ENCODE peak calls at places on chromosomes 12 and 14, in ten cellular contexts. One of them, this sample, is unnamed.
A peak's percentile ranks its signal among the peaks of the same experiment; 100 is the strongest.

GRCh38 chr12:11855993-11856374 is 206.5 kb downstream of the ETV6 start:
- DNase-seq in choroid plexus epithelial cell: peak; percentile 47
- DNase-seq in effector memory CD4-positive, alpha-beta T cell: no peak
- DNase-seq in midbrain: no peak
- DNase-seq in Daoy: no peak
- DNase-seq in PC-3: no peak
- DNase-seq in activated CD4-positive, alpha-beta T cell treated with anti-CD3 and anti-CD28 coated beads for 4 hours: no peak
- DNase-seq in CD8-positive, alpha-beta memory T cell: no peak
- DNase-seq in T47D: no peak
- DNase-seq in EH: no peak
- DNase-seq in this sample: peak; percentile 46

GRCh38 chr14:75049731-75050201 is 1.5 kb downstream of the MLH3 start:
- DNase-seq in activated CD4-positive, alpha-beta T cell treated with anti-CD3 and anti-CD28 coated beads for 4 hours: no peak
- DNase-seq in PC-3: no peak
- DNase-seq in choroid plexus epithelial cell: no peak
- DNase-seq in effector memory CD4-positive, alpha-beta T cell: no peak
- DNase-seq in T47D: no peak
- DNase-seq in CD8-positive, alpha-beta memory T cell: no peak
- DNase-seq in Daoy: no peak
- DNase-seq in EH: no peak
- DNase-seq in midbrain: no peak
- DNase-seq in this sample: no peak

GRCh38 chr14:103188691-103189480 is 65.6 kb downstream of the TNFAIP2 start:
- DNase-seq in CD8-positive, alpha-beta memory T cell: no peak
- DNase-seq in PC-3: no peak
- DNase-seq in choroid plexus epithelial cell: no peak
- DNase-seq in T47D: no peak
- DNase-seq in midbrain: no peak
- DNase-seq in activated CD4-positive, alpha-beta T cell treated with anti-CD3 and anti-CD28 coated beads for 4 hours: no peak
- DNase-seq in EH: peak; percentile 33
- DNase-seq in Daoy: peak; percentile 33
- DNase-seq in effector memory CD4-positive, alpha-beta T cell: peak; percentile 13
- DNase-seq in this sample: no peak

GRCh38 chr12:19220861-19221466 is 91.4 kb downstream of the PLEKHA5 start:
- DNase-seq in Daoy: no peak
- DNase-seq in activated CD4-positive, alpha-beta T cell treated with anti-CD3 and anti-CD28 coated beads for 4 hours: no peak
- DNase-seq in EH: peak; percentile 76
- DNase-seq in effector memory CD4-positive, alpha-beta T cell: no peak
- DNase-seq in midbrain: no peak
- DNase-seq in T47D: no peak
- DNase-seq in CD8-positive, alpha-beta memory T cell: no peak
- DNase-seq in choroid plexus epithelial cell: peak; percentile 81
- DNase-seq in PC-3: peak; percentile 67
- DNase-seq in this sample: no peak

GRCh38 chr12:130054803-130055202 is 107.5 kb upstream of the FZD10 start:
- DNase-seq in Daoy: no peak
- DNase-seq in effector memory CD4-positive, alpha-beta T cell: no peak
- DNase-seq in EH: no peak
- DNase-seq in activated CD4-positive, alpha-beta T cell treated with anti-CD3 and anti-CD28 coated beads for 4 hours: no peak
- DNase-seq in CD8-positive, alpha-beta memory T cell: no peak
- DNase-seq in PC-3: no peak
- DNase-seq in midbrain: no peak
- DNase-seq in T47D: no peak
- DNase-seq in choroid plexus epithelial cell: no peak
- DNase-seq in this sample: no peak

GRCh38 chr12:674272-674781 is 11.1 kb upstream of the NINJ2 start:
- DNase-seq in activated CD4-positive, alpha-beta T cell treated with anti-CD3 and anti-CD28 coated beads for 4 hours: peak; percentile 58
- DNase-seq in EH: no peak
- DNase-seq in Daoy: peak; percentile 24
- DNase-seq in PC-3: peak; percentile 5
- DNase-seq in choroid plexus epithelial cell: no peak
- DNase-seq in T47D: no peak
- DNase-seq in midbrain: no peak
- DNase-seq in effector memory CD4-positive, alpha-beta T cell: peak; percentile 38
- DNase-seq in CD8-positive, alpha-beta memory T cell: peak; percentile 64
- DNase-seq in this sample: no peak

GRCh38 chr12:28770329-28770728 is 378.7 kb upstream of the FAR2 start:
- DNase-seq in effector memory CD4-positive, alpha-beta T cell: no peak
- DNase-seq in CD8-positive, alpha-beta memory T cell: no peak
- DNase-seq in T47D: no peak
- DNase-seq in PC-3: peak; percentile 97
- DNase-seq in EH: no peak
- DNase-seq in Daoy: no peak
- DNase-seq in activated CD4-positive, alpha-beta T cell treated with anti-CD3 and anti-CD28 coated beads for 4 hours: no peak
- DNase-seq in choroid plexus epithelial cell: no peak
- DNase-seq in midbrain: no peak
- DNase-seq in this sample: no peak

GRCh38 chr12:124550123-124551089 is 17.0 kb downstream of the NCOR2 start:
- DNase-seq in effector memory CD4-positive, alpha-beta T cell: no peak
- DNase-seq in CD8-positive, alpha-beta memory T cell: no peak
- DNase-seq in activated CD4-positive, alpha-beta T cell treated with anti-CD3 and anti-CD28 coated beads for 4 hours: no peak
- DNase-seq in Daoy: peak; percentile 43
- DNase-seq in T47D: no peak
- DNase-seq in midbrain: peak; percentile 62
- DNase-seq in EH: peak; percentile 39
- DNase-seq in choroid plexus epithelial cell: no peak
- DNase-seq in PC-3: peak; percentile 27
- DNase-seq in this sample: no peak

GRCh38 chr14:87805315-87805723 is 187.7 kb downstream of the GALC start:
- DNase-seq in activated CD4-positive, alpha-beta T cell treated with anti-CD3 and anti-CD28 coated beads for 4 hours: peak; percentile 31
- DNase-seq in effector memory CD4-positive, alpha-beta T cell: peak; percentile 21
- DNase-seq in choroid plexus epithelial cell: no peak
- DNase-seq in midbrain: peak; percentile 11
- DNase-seq in EH: peak; percentile 15
- DNase-seq in Daoy: peak; percentile 32
- DNase-seq in CD8-positive, alpha-beta memory T cell: peak; percentile 23
- DNase-seq in PC-3: peak; percentile 22
- DNase-seq in T47D: peak; percentile 35
- DNase-seq in this sample: peak; percentile 28

GRCh38 chr12:23895792-23896218 is 53.7 kb downstream of the SOX5 start:
- DNase-seq in T47D: no peak
- DNase-seq in Daoy: peak; percentile 10
- DNase-seq in midbrain: peak; percentile 58
- DNase-seq in CD8-positive, alpha-beta memory T cell: no peak
- DNase-seq in activated CD4-positive, alpha-beta T cell treated with anti-CD3 and anti-CD28 coated beads for 4 hours: no peak
- DNase-seq in PC-3: no peak
- DNase-seq in choroid plexus epithelial cell: peak; percentile 10
- DNase-seq in effector memory CD4-positive, alpha-beta T cell: no peak
- DNase-seq in EH: no peak
- DNase-seq in this sample: peak; percentile 60

GRCh38 chr14:64049616-64050381 is 197.0 kb downstream of the SYNE2 start:
- DNase-seq in midbrain: no peak
- DNase-seq in CD8-positive, alpha-beta memory T cell: no peak
- DNase-seq in PC-3: no peak
- DNase-seq in T47D: no peak
- DNase-seq in EH: no peak
- DNase-seq in Daoy: no peak
- DNase-seq in choroid plexus epithelial cell: no peak
- DNase-seq in activated CD4-positive, alpha-beta T cell treated with anti-CD3 and anti-CD28 coated beads for 4 hours: no peak
- DNase-seq in effector memory CD4-positive, alpha-beta T cell: no peak
- DNase-seq in this sample: no peak

GRCh38 chr12:50925342-50925651 is 27.0 kb upstream of the HIGD1C start:
- DNase-seq in effector memory CD4-positive, alpha-beta T cell: no peak
- DNase-seq in T47D: peak; percentile 20
- DNase-seq in PC-3: no peak
- DNase-seq in midbrain: peak; percentile 51
- DNase-seq in activated CD4-positive, alpha-beta T cell treated with anti-CD3 and anti-CD28 coated beads for 4 hours: no peak
- DNase-seq in EH: no peak
- DNase-seq in choroid plexus epithelial cell: no peak
- DNase-seq in CD8-positive, alpha-beta memory T cell: no peak
- DNase-seq in Daoy: no peak
- DNase-seq in this sample: no peak

GRCh38 chr12:117809509-117809908 is 159.3 kb downstream of the KSR2 start:
- DNase-seq in PC-3: no peak
- DNase-seq in activated CD4-positive, alpha-beta T cell treated with anti-CD3 and anti-CD28 coated beads for 4 hours: no peak
- DNase-seq in effector memory CD4-positive, alpha-beta T cell: no peak
- DNase-seq in CD8-positive, alpha-beta memory T cell: no peak
- DNase-seq in midbrain: no peak
- DNase-seq in choroid plexus epithelial cell: no peak
- DNase-seq in T47D: no peak
- DNase-seq in EH: no peak
- DNase-seq in Daoy: no peak
- DNase-seq in this sample: no peak

GRCh38 chr14:93184391-93185332 is at the start of the genes LYSET and MOAP1:
- DNase-seq in effector memory CD4-positive, alpha-beta T cell: peak; percentile 90
- DNase-seq in PC-3: peak; percentile 81
- DNase-seq in EH: peak; percentile 87
- DNase-seq in activated CD4-positive, alpha-beta T cell treated with anti-CD3 and anti-CD28 coated beads for 4 hours: peak; percentile 82
- DNase-seq in midbrain: peak; percentile 86
- DNase-seq in Daoy: peak; percentile 95
- DNase-seq in CD8-positive, alpha-beta memory T cell: peak; percentile 89
- DNase-seq in choroid plexus epithelial cell: peak; percentile 82
- DNase-seq in T47D: peak; percentile 94
- DNase-seq in this sample: peak; percentile 69

GRCh38 chr12:100554608-100555077 is 18.8 kb upstream of the GAS2L3 start:
- DNase-seq in Daoy: peak; percentile 82
- DNase-seq in T47D: peak; percentile 88
- DNase-seq in CD8-positive, alpha-beta memory T cell: no peak
- DNase-seq in midbrain: peak; percentile 85
- DNase-seq in EH: peak; percentile 90
- DNase-seq in activated CD4-positive, alpha-beta T cell treated with anti-CD3 and anti-CD28 coated beads for 4 hours: no peak
- DNase-seq in choroid plexus epithelial cell: peak; percentile 96
- DNase-seq in effector memory CD4-positive, alpha-beta T cell: no peak
- DNase-seq in PC-3: peak; percentile 92
- DNase-seq in this sample: peak; percentile 89

GRCh38 chr12:130482448-130482847 is 144.8 kb downstream of the PIWIL1 start:
- DNase-seq in effector memory CD4-positive, alpha-beta T cell: no peak
- DNase-seq in activated CD4-positive, alpha-beta T cell treated with anti-CD3 and anti-CD28 coated beads for 4 hours: no peak
- DNase-seq in Daoy: no peak
- DNase-seq in T47D: peak; percentile 34
- DNase-seq in choroid plexus epithelial cell: no peak
- DNase-seq in midbrain: no peak
- DNase-seq in CD8-positive, alpha-beta memory T cell: no peak
- DNase-seq in EH: no peak
- DNase-seq in PC-3: no peak
- DNase-seq in this sample: no peak

GRCh38 chr14:104293231-104293841 is 154.9 kb downstream of the KIF26A start:
- DNase-seq in activated CD4-positive, alpha-beta T cell treated with anti-CD3 and anti-CD28 coated beads for 4 hours: no peak
- DNase-seq in Daoy: no peak
- DNase-seq in T47D: no peak
- DNase-seq in EH: no peak
- DNase-seq in PC-3: peak; percentile 6
- DNase-seq in CD8-positive, alpha-beta memory T cell: no peak
- DNase-seq in choroid plexus epithelial cell: no peak
- DNase-seq in midbrain: no peak
- DNase-seq in effector memory CD4-positive, alpha-beta T cell: no peak
- DNase-seq in this sample: no peak

GRCh38 chr14:63283501-63284248 is 35.1 kb downstream of the GPHB5 start:
- DNase-seq in EH: no peak
- DNase-seq in Daoy: no peak
- DNase-seq in choroid plexus epithelial cell: no peak
- DNase-seq in activated CD4-positive, alpha-beta T cell treated with anti-CD3 and anti-CD28 coated beads for 4 hours: no peak
- DNase-seq in CD8-positive, alpha-beta memory T cell: no peak
- DNase-seq in effector memory CD4-positive, alpha-beta T cell: no peak
- DNase-seq in T47D: no peak
- DNase-seq in midbrain: no peak
- DNase-seq in PC-3: no peak
- DNase-seq in this sample: no peak

GRCh38 chr12:27333311-27334009 is 824 bp downstream of the BMAL2 start:
- DNase-seq in PC-3: peak; percentile 46
- DNase-seq in choroid plexus epithelial cell: peak; percentile 8
- DNase-seq in midbrain: no peak
- DNase-seq in activated CD4-positive, alpha-beta T cell treated with anti-CD3 and anti-CD28 coated beads for 4 hours: peak; percentile 21
- DNase-seq in T47D: peak; percentile 5
- DNase-seq in EH: peak; percentile 23
- DNase-seq in Daoy: peak; percentile 52
- DNase-seq in CD8-positive, alpha-beta memory T cell: peak; percentile 4
- DNase-seq in effector memory CD4-positive, alpha-beta T cell: peak; percentile 2
- DNase-seq in this sample: no peak

GRCh38 chr14:68553326-68553725 is 239.5 kb downstream of the ZFP36L1 start:
- DNase-seq in activated CD4-positive, alpha-beta T cell treated with anti-CD3 and anti-CD28 coated beads for 4 hours: no peak
- DNase-seq in Daoy: no peak
- DNase-seq in T47D: no peak
- DNase-seq in midbrain: no peak
- DNase-seq in choroid plexus epithelial cell: no peak
- DNase-seq in EH: no peak
- DNase-seq in effector memory CD4-positive, alpha-beta T cell: no peak
- DNase-seq in CD8-positive, alpha-beta memory T cell: no peak
- DNase-seq in PC-3: no peak
- DNase-seq in this sample: no peak

GRCh38 chr14:51398898-51399297 is 158.9 kb downstream of the TMX1 start:
- DNase-seq in CD8-positive, alpha-beta memory T cell: no peak
- DNase-seq in activated CD4-positive, alpha-beta T cell treated with anti-CD3 and anti-CD28 coated beads for 4 hours: no peak
- DNase-seq in choroid plexus epithelial cell: peak; percentile 79
- DNase-seq in effector memory CD4-positive, alpha-beta T cell: no peak
- DNase-seq in midbrain: no peak
- DNase-seq in Daoy: peak; percentile 95
- DNase-seq in EH: peak; percentile 83
- DNase-seq in PC-3: peak; percentile 99
- DNase-seq in T47D: no peak
- DNase-seq in this sample: no peak

GRCh38 chr14:95227279-95227860 is 70.0 kb upstream of the DICER1 start:
- DNase-seq in effector memory CD4-positive, alpha-beta T cell: no peak
- DNase-seq in PC-3: no peak
- DNase-seq in CD8-positive, alpha-beta memory T cell: no peak
- DNase-seq in midbrain: no peak
- DNase-seq in T47D: peak; percentile 33
- DNase-seq in Daoy: peak; percentile 81
- DNase-seq in activated CD4-positive, alpha-beta T cell treated with anti-CD3 and anti-CD28 coated beads for 4 hours: no peak
- DNase-seq in choroid plexus epithelial cell: peak; percentile 74
- DNase-seq in EH: peak; percentile 3
- DNase-seq in this sample: no peak

This sample was measured in pons.